ENCODE peak calls at places on chromosomes 16 and 17, in ten cellular contexts. One of them, this sample, is unnamed.

GRCh38 chr16:67665598-67665997 is 952 bp downstream of the ENKD1 start:
- DNase-seq in spleen: no peak
- DNase-seq in heart left ventricle: no peak
- DNase-seq in PC-9: no peak
- DNase-seq in breast epithelium: no peak
- DNase-seq in CD4-positive, alpha-beta T cell: no peak
- DNase-seq in heart right ventricle: no peak
- DNase-seq in transverse colon: no peak
- DNase-seq in substantia nigra: no peak
- DNase-seq in adrenal gland: no peak
- DNase-seq in this sample: no peak

GRCh38 chr17:75039238-75039637 is 7.5 kb downstream of the ATP5PD start:
- DNase-seq in spleen: no peak
- DNase-seq in adrenal gland: no peak
- DNase-seq in heart right ventricle: no peak
- DNase-seq in CD4-positive, alpha-beta T cell: no peak
- DNase-seq in substantia nigra: no peak
- DNase-seq in heart left ventricle: no peak
- DNase-seq in PC-9: no peak
- DNase-seq in transverse colon: no peak
- DNase-seq in breast epithelium: no peak
- DNase-seq in this sample: no peak

GRCh38 chr17:16171613-16172012 is 43.7 kb downstream of the NCOR1 start:
- DNase-seq in spleen: no peak
- DNase-seq in breast epithelium: peak; percentile 54
- DNase-seq in heart right ventricle: no peak
- DNase-seq in CD4-positive, alpha-beta T cell: no peak
- DNase-seq in adrenal gland: no peak
- DNase-seq in substantia nigra: no peak
- DNase-seq in transverse colon: no peak
- DNase-seq in heart left ventricle: no peak
- DNase-seq in PC-9: peak; percentile 23
- DNase-seq in this sample: no peak

GRCh38 chr17:44112284-44113280 is 10.9 kb downstream of the HDAC5 start:
- DNase-seq in substantia nigra: no peak
- DNase-seq in breast epithelium: no peak
- DNase-seq in PC-9: no peak
- DNase-seq in spleen: no peak
- DNase-seq in heart right ventricle: peak; percentile 89
- DNase-seq in heart left ventricle: peak; percentile 91
- DNase-seq in adrenal gland: peak; percentile 59
- DNase-seq in transverse colon: no peak
- DNase-seq in CD4-positive, alpha-beta T cell: no peak
- DNase-seq in this sample: no peak

GRCh38 chr16:66486773-66487579 is 59.9 kb downstream of the BEAN1 start:
- DNase-seq in transverse colon: no peak
- DNase-seq in adrenal gland: peak; percentile 29
- DNase-seq in breast epithelium: peak; percentile 43
- DNase-seq in PC-9: peak; percentile 92
- DNase-seq in spleen: no peak
- DNase-seq in substantia nigra: peak; percentile 35
- DNase-seq in heart left ventricle: peak; percentile 62
- DNase-seq in CD4-positive, alpha-beta T cell: no peak
- DNase-seq in heart right ventricle: peak; percentile 38
- DNase-seq in this sample: no peak

GRCh38 chr17:30380106-30380420 is 1.3 kb downstream of the CPD start:
- DNase-seq in breast epithelium: no peak
- DNase-seq in heart left ventricle: no peak
- DNase-seq in transverse colon: no peak
- DNase-seq in adrenal gland: no peak
- DNase-seq in spleen: no peak
- DNase-seq in PC-9: no peak
- DNase-seq in CD4-positive, alpha-beta T cell: no peak
- DNase-seq in substantia nigra: no peak
- DNase-seq in heart right ventricle: no peak
- DNase-seq in this sample: no peak

GRCh38 chr17:63095879-63096278 is 129.8 kb downstream of the TANC2 start:
- DNase-seq in transverse colon: no peak
- DNase-seq in adrenal gland: no peak
- DNase-seq in heart right ventricle: no peak
- DNase-seq in substantia nigra: no peak
- DNase-seq in CD4-positive, alpha-beta T cell: no peak
- DNase-seq in PC-9: no peak
- DNase-seq in spleen: no peak
- DNase-seq in heart left ventricle: no peak
- DNase-seq in breast epithelium: no peak
- DNase-seq in this sample: no peak

GRCh38 chr17:8117980-8118768 is at the start of gene ALOXE3:
- DNase-seq in substantia nigra: no peak
- DNase-seq in CD4-positive, alpha-beta T cell: no peak
- DNase-seq in adrenal gland: peak; percentile 53
- DNase-seq in breast epithelium: no peak
- DNase-seq in transverse colon: peak; percentile 55
- DNase-seq in heart right ventricle: peak; percentile 28
- DNase-seq in spleen: peak; percentile 81
- DNase-seq in heart left ventricle: no peak
- DNase-seq in PC-9: peak; percentile 69
- DNase-seq in this sample: peak; percentile 92

GRCh38 chr17:1783834-1784611 is 22.2 kb downstream of the SERPINF1 start:
- DNase-seq in heart right ventricle: peak; percentile 87
- DNase-seq in CD4-positive, alpha-beta T cell: no peak
- DNase-seq in substantia nigra: no peak
- DNase-seq in PC-9: no peak
- DNase-seq in breast epithelium: no peak
- DNase-seq in transverse colon: peak; percentile 74
- DNase-seq in adrenal gland: peak; percentile 95
- DNase-seq in heart left ventricle: peak; percentile 83
- DNase-seq in spleen: peak; percentile 87
- DNase-seq in this sample: no peak

GRCh38 chr17:82376042-82376730 is 4.6 kb downstream of the UTS2R start:
- DNase-seq in adrenal gland: no peak
- DNase-seq in heart left ventricle: no peak
- DNase-seq in PC-9: no peak
- DNase-seq in CD4-positive, alpha-beta T cell: no peak
- DNase-seq in heart right ventricle: no peak
- DNase-seq in breast epithelium: no peak
- DNase-seq in transverse colon: no peak
- DNase-seq in substantia nigra: no peak
- DNase-seq in spleen: peak; percentile 51
- DNase-seq in this sample: no peak

GRCh38 chr16:851871-852270 is 51.3 kb upstream of the GNG13 start:
- DNase-seq in adrenal gland: no peak
- DNase-seq in PC-9: no peak
- DNase-seq in spleen: no peak
- DNase-seq in substantia nigra: no peak
- DNase-seq in breast epithelium: no peak
- DNase-seq in heart right ventricle: no peak
- DNase-seq in transverse colon: no peak
- DNase-seq in CD4-positive, alpha-beta T cell: no peak
- DNase-seq in heart left ventricle: peak; percentile 18
- DNase-seq in this sample: no peak

GRCh38 chr17:44198721-44199552 is 747 bp downstream of the ATXN7L3 start:
- DNase-seq in CD4-positive, alpha-beta T cell: peak; percentile 44
- DNase-seq in heart right ventricle: peak; percentile 60
- DNase-seq in heart left ventricle: peak; percentile 77
- DNase-seq in substantia nigra: no peak
- DNase-seq in adrenal gland: peak; percentile 66
- DNase-seq in PC-9: peak; percentile 52
- DNase-seq in breast epithelium: peak; percentile 64
- DNase-seq in spleen: peak; percentile 95
- DNase-seq in transverse colon: peak; percentile 73
- DNase-seq in this sample: no peak

GRCh38 chr16:2496223-2497115 is 17.3 kb upstream of the ATP6V0C start:
- DNase-seq in heart left ventricle: no peak
- DNase-seq in breast epithelium: peak; percentile 88
- DNase-seq in spleen: peak; percentile 69
- DNase-seq in CD4-positive, alpha-beta T cell: no peak
- DNase-seq in heart right ventricle: no peak
- DNase-seq in substantia nigra: no peak
- DNase-seq in transverse colon: no peak
- DNase-seq in PC-9: no peak
- DNase-seq in adrenal gland: no peak
- DNase-seq in this sample: no peak

GRCh38 chr16:30541502-30542329 is 7.1 kb upstream of the ZNF747 start:
- DNase-seq in PC-9: no peak
- DNase-seq in breast epithelium: no peak
- DNase-seq in heart right ventricle: peak; percentile 54
- DNase-seq in CD4-positive, alpha-beta T cell: no peak
- DNase-seq in adrenal gland: no peak
- DNase-seq in transverse colon: peak; percentile 69
- DNase-seq in spleen: no peak
- DNase-seq in substantia nigra: no peak
- DNase-seq in heart left ventricle: no peak
- DNase-seq in this sample: no peak

GRCh38 chr16:65069090-65069489 is 52.8 kb downstream of the CDH11 start:
- DNase-seq in breast epithelium: no peak
- DNase-seq in heart right ventricle: no peak
- DNase-seq in CD4-positive, alpha-beta T cell: no peak
- DNase-seq in PC-9: no peak
- DNase-seq in transverse colon: no peak
- DNase-seq in spleen: no peak
- DNase-seq in adrenal gland: no peak
- DNase-seq in heart left ventricle: no peak
- DNase-seq in substantia nigra: no peak
- DNase-seq in this sample: no peak

DNA sequence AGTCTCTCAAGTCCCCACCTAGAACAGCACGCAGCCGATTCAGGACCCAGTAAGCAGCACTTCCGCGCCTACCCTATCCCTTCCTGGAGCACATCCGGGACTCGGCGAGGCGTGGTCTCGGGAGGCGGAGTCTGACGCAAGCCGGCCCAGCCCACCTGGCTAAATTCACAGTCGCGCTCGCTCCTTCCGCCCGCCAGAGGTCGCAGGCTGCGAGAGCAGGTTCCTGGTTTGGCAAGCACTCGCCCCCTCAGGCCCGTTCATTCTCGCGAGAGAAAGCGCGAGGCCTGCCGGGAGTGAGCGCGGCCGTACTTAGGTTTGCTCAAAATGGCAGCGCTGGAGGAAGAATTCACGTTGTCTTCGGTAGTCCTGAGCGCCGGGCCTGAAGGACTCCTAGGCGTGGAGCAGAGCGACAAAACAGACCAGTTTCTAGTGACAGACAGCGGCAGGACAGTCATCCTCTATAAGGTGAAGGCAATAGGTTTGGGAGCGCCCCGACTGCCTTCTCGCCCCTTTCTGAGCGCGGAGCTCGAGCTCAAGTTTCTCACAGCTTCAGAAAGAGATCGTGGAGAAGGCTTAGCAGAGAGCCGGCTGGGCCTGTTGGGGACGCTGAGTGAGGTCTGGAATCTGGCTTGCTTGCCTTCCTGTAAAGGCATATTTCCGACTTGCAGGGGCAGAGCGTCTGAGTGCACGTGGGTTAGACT is at the start of gene NOL11:
- DNase-seq in PC-9: peak; percentile 98
- DNase-seq in breast epithelium: peak; percentile 99
- DNase-seq in substantia nigra: peak; percentile 98
- DNase-seq in adrenal gland: peak; percentile 99
- DNase-seq in spleen: peak; percentile 100
- DNase-seq in heart left ventricle: peak; percentile 99
- DNase-seq in transverse colon: peak; percentile 99
- DNase-seq in heart right ventricle: peak; percentile 99
- DNase-seq in CD4-positive, alpha-beta T cell: peak; percentile 99
- DNase-seq in this sample: peak; percentile 95
- H3K27ac ChIP-seq in PC-9: peak within 1 kb of the TSS; percentile 74
- H3K27ac ChIP-seq in breast epithelium: peak within 1 kb of the TSS; percentile 93
- H3K27ac ChIP-seq in substantia nigra: peak within 1 kb of the TSS; percentile 86
- H3K27ac ChIP-seq in adrenal gland: peak within 1 kb of the TSS; percentile 86
- H3K27ac ChIP-seq in spleen: peak within 1 kb of the TSS; percentile 89
- H3K27ac ChIP-seq in heart left ventricle: peak within 1 kb of the TSS; percentile 88
- H3K27ac ChIP-seq in transverse colon: peak within 1 kb of the TSS; percentile 92
- H3K27ac ChIP-seq in heart right ventricle: peak within 1 kb of the TSS; percentile 94
- H3K27ac ChIP-seq in CD4-positive, alpha-beta T cell: peak within 1 kb of the TSS; percentile 95
- H3K27ac ChIP-seq in this sample: peak within 1 kb of the TSS; percentile 83

GRCh38 chr17:60606036-60606435 is 6.0 kb downstream of the PPM1D start:
- DNase-seq in CD4-positive, alpha-beta T cell: no peak
- DNase-seq in adrenal gland: no peak
- DNase-seq in substantia nigra: no peak
- DNase-seq in spleen: no peak
- DNase-seq in heart right ventricle: no peak
- DNase-seq in PC-9: no peak
- DNase-seq in breast epithelium: no peak
- DNase-seq in heart left ventricle: no peak
- DNase-seq in transverse colon: no peak
- DNase-seq in this sample: no peak
- H3K27ac ChIP-seq in CD4-positive, alpha-beta T cell: no peak overlapping the region
- H3K27ac ChIP-seq in adrenal gland: no peak overlapping the region
- H3K27ac ChIP-seq in substantia nigra: no peak overlapping the region
- H3K27ac ChIP-seq in spleen: no peak overlapping the region
- H3K27ac ChIP-seq in heart right ventricle: no peak overlapping the region
- H3K27ac ChIP-seq in PC-9: no peak overlapping the region
- H3K27ac ChIP-seq in breast epithelium: no peak overlapping the region
- H3K27ac ChIP-seq in heart left ventricle: no peak overlapping the region
- H3K27ac ChIP-seq in transverse colon: no peak overlapping the region
- H3K27ac ChIP-seq in this sample: no peak overlapping the region

DNA sequence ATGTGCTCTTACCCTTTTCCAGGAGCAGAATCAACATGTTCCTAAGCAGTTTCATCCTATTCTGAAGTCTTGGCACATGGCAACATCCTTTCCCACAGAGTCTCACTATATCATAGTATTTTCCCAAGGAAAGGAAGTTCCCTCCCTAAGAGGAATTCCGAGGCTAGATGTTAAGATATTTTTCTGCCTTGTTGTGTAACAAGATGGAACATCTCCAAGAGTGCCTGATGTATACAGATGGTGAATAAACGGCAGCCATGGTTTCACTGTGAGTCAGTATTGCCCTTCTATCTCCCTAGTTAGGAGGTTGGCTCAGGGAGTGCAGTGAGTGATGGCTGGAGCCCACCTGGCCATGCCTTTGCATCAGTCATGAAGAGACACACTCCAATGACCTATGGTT is 48.2 kb downstream of the SPACA3 start:
- DNase-seq in substantia nigra: no peak
- DNase-seq in PC-9: no peak
- DNase-seq in transverse colon: no peak
- DNase-seq in heart right ventricle: no peak
- DNase-seq in breast epithelium: no peak
- DNase-seq in adrenal gland: no peak
- DNase-seq in CD4-positive, alpha-beta T cell: no peak
- DNase-seq in heart left ventricle: no peak
- DNase-seq in spleen: no peak
- DNase-seq in this sample: peak; percentile 11
- H3K27ac ChIP-seq in substantia nigra: no peak overlapping the region
- H3K27ac ChIP-seq in PC-9: no peak overlapping the region
- H3K27ac ChIP-seq in transverse colon: no peak overlapping the region
- H3K27ac ChIP-seq in heart right ventricle: no peak overlapping the region
- H3K27ac ChIP-seq in breast epithelium: no peak overlapping the region
- H3K27ac ChIP-seq in adrenal gland: no peak overlapping the region
- H3K27ac ChIP-seq in CD4-positive, alpha-beta T cell: no peak overlapping the region
- H3K27ac ChIP-seq in heart left ventricle: no peak overlapping the region
- H3K27ac ChIP-seq in spleen: no peak overlapping the region
- H3K27ac ChIP-seq in this sample: no peak overlapping the region

DNA sequence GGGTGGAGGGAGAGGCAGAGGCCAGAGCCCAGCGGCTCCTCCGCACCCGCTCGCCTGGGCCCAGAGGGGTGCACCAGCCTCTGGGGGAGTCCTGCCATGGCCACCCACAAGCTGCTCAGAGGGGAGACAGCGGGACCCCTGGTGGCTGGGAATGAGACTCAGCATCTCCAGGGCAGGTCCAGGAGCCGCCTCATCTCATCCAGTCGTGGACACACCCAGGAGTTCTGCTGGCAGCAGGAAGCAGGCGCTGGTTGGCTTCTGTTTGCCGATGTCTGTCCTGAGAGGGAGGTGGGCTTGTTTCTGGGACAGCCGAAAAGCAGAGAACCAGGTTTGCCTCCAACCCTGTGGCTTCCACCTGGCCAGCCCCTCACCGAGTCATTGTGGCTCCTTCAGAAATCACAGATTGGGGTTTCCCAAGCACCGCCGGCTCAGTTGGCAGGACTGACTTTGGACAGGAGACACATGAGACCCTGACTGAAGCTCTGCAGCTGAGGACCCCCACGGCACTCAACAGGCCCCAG is 49.6 kb upstream of the ENPP7 start:
- DNase-seq in heart left ventricle: no peak
- DNase-seq in adrenal gland: no peak
- DNase-seq in breast epithelium: no peak
- DNase-seq in heart right ventricle: no peak
- DNase-seq in transverse colon: no peak
- DNase-seq in substantia nigra: no peak
- DNase-seq in PC-9: no peak
- DNase-seq in spleen: no peak
- DNase-seq in CD4-positive, alpha-beta T cell: no peak
- DNase-seq in this sample: no peak
- H3K27ac ChIP-seq in heart left ventricle: no peak overlapping the region
- H3K27ac ChIP-seq in adrenal gland: no peak overlapping the region
- H3K27ac ChIP-seq in breast epithelium: no peak overlapping the region
- H3K27ac ChIP-seq in heart right ventricle: no peak overlapping the region
- H3K27ac ChIP-seq in transverse colon: no peak overlapping the region
- H3K27ac ChIP-seq in substantia nigra: no peak overlapping the region
- H3K27ac ChIP-seq in PC-9: no peak overlapping the region
- H3K27ac ChIP-seq in spleen: no peak overlapping the region
- H3K27ac ChIP-seq in CD4-positive, alpha-beta T cell: no peak overlapping the region
- H3K27ac ChIP-seq in this sample: no peak overlapping the region

This sample was measured in keratinocyte.